ENCODE peak calls at places on chromosomes 13 and 19, in five cellular contexts. A is adipocyte, W is small intestine, L is WERI-Rb-1, V is lung. S is an unnamed sample.

GRCh38 chr19:47013041-47013517 is 6.6 kb upstream of the NPAS1 start:
- DNase-seq in L (peak; percentile 87), W (peak; percentile 71), V (peak; percentile 80), A (peak; percentile 87), S (peak; percentile 81)

GRCh38 chr19:11013771-11014170 is 52.9 kb downstream of the SMARCA4 start:
- DNase-seq in V (no peak), A (no peak), W (no peak), L (no peak), S (no peak)

GRCh38 chr13:29975287-29975686 is 124.9 kb upstream of the UBL3 start:
- DNase-seq in A (peak; percentile 3), L (no peak), V (no peak), W (no peak), S (no peak)

GRCh38 chr13:88701551-88701950 is 1030.4 kb downstream of the SLITRK5 start:
- DNase-seq in A (no peak), V (no peak), W (no peak), L (no peak), S (no peak)

GRCh38 chr19:9668544-9668943 is 6.4 kb downstream of the ZNF562 start:
- DNase-seq in L (no peak), W (no peak), V (no peak), A (no peak), S (no peak)

GRCh38 chr13:32910530-32910929 is 105.7 kb upstream of the KL start:
- DNase-seq in A (no peak), L (no peak), V (no peak), W (no peak), S (no peak)

GRCh38 chr19:13804830-13805683 is 9.8 kb downstream of the ZSWIM4 start:
- DNase-seq in L (no peak), A (no peak), W (no peak), V (no peak), S (no peak)

GRCh38 chr19:19259741-19260140 is 13.4 kb downstream of the TM6SF2 start:
- DNase-seq in V (no peak), L (peak; percentile 54), W (peak; percentile 80), A (no peak), S (peak; percentile 56)

GRCh38 chr19:1131718-1132552 is 28.1 kb downstream of the GPX4 start:
- DNase-seq in W (peak; percentile 91), L (no peak), V (peak; percentile 86), A (peak; percentile 93), S (peak; percentile 84)

GRCh38 chr19:35721374-35721773 is 3.6 kb downstream of the KMT2B start:
- DNase-seq in L (no peak), A (no peak), V (no peak), W (no peak), S (no peak)

GRCh38 chr13:23990443-23990842 is 93.1 kb upstream of the C1QTNF9B start:
- DNase-seq in W (peak; percentile 59), L (no peak), A (no peak), V (no peak), S (no peak)

GRCh38 chr19:1189419-1189818 is 15.4 kb upstream of the SBNO2 start:
- DNase-seq in L (no peak), W (no peak), A (no peak), V (no peak), S (no peak)

GRCh38 chr19:16355293-16356043 is 30.8 kb downstream of the KLF2 start:
- DNase-seq in L (no peak), W (no peak), A (no peak), V (no peak), S (no peak)

GRCh38 chr19:571127-571974 is 1.0 kb upstream of the BSG start:
- DNase-seq in W (peak; percentile 62), V (peak; percentile 60), A (peak; percentile 73), L (peak; percentile 85), S (no peak)

GRCh38 chr19:38057954-38058690 is 151.1 kb downstream of the SIPA1L3 start:
- DNase-seq in W (peak; percentile 65), A (no peak), L (peak; percentile 85), V (peak; percentile 83), S (no peak)

GRCh38 chr19:43618921-43619261 is 538 bp downstream of the ZNF428 start:
- DNase-seq in A (no peak), V (no peak), L (peak; percentile 72), W (no peak), S (peak; percentile 50)

GRCh38 chr13:79328510-79328909 is 77.5 kb downstream of the RBM26 start:
- DNase-seq in A (no peak), W (no peak), V (no peak), L (no peak), S (no peak)

GRCh38 chr13:77545626-77546412 is 10.3 kb downstream of the SCEL start:
- DNase-seq in V (no peak), A (no peak), L (no peak), W (no peak), S (no peak)

GRCh38 chr13:94933230-94933751 is 220.9 kb upstream of the SOX21 start:
- DNase-seq in V (no peak), W (no peak), A (no peak), L (peak; percentile 57), S (no peak)

GRCh38 chr19:2363419-2363818 is 3.4 kb downstream of the TMPRSS9 start:
- DNase-seq in W (no peak), L (no peak), A (no peak), V (no peak), S (no peak)

GRCh38 chr19:15317392-15318011 is 14.8 kb downstream of the BRD4 start:
- DNase-seq in W (no peak), L (no peak), A (no peak), V (no peak), S (no peak)

GRCh38 chr19:15313649-15314279 is 18.6 kb downstream of the BRD4 start:
- DNase-seq in L (no peak), W (no peak), V (no peak), A (no peak), S (no peak)

GRCh38 chr19:15318241-15318691 is 14.1 kb downstream of the BRD4 start:
- DNase-seq in A (peak; percentile 58), L (no peak), V (no peak), W (no peak), S (no peak)

GRCh38 chr19:15315101-15315500 is 17.2 kb downstream of the BRD4 start:
- DNase-seq in W (no peak), L (no peak), V (no peak), A (no peak), S (no peak)

DNA sequence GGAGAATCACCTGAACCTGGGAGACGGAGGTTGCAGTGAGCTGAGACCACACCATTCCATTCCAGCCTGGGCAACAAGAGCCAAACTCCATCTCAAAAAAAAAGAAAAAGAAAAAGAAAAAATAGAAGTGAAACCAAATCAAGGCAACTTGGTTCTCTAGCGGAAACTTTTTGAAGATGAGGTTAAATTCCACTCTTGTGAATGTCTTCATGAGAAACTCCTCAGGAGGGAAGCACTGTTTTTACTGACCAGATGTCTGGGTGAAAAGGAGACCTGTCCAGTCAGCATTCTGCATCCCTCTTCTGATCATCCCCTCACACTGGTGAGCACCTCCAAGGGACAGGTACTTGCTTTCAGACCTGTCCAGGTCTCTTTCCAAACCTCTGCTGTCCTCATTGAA is 15.8 kb downstream of the BRD4 start:
- DNase-seq in V (no peak), L (no peak), W (no peak), A (peak; percentile 68), S (no peak)
- H3K4me3 ChIP-seq in V (no peak overlapping the region), L (no peak overlapping the region), W (no peak overlapping the region), A (no peak overlapping the region), S (no peak overlapping the region)

GRCh38 chr19:56091751-56092546 is 29.1 kb downstream of the ZNF787 start:
- DNase-seq in V (no peak), L (peak; percentile 56), A (no peak), W (no peak), S (peak; percentile 38)

GRCh38 chr19:56092685-56093631 is 28.1 kb downstream of the ZNF787 start:
- DNase-seq in A (no peak), V (no peak), L (no peak), W (no peak), S (no peak)

GRCh38 chr19:56097306-56097705 is 23.8 kb downstream of the ZNF787 start:
- DNase-seq in A (no peak), V (no peak), L (no peak), W (no peak), S (no peak)

GRCh38 chr19:56096665-56097064 is 24.4 kb downstream of the ZNF787 start:
- DNase-seq in L (no peak), A (no peak), W (no peak), V (no peak), S (no peak)

DNA sequence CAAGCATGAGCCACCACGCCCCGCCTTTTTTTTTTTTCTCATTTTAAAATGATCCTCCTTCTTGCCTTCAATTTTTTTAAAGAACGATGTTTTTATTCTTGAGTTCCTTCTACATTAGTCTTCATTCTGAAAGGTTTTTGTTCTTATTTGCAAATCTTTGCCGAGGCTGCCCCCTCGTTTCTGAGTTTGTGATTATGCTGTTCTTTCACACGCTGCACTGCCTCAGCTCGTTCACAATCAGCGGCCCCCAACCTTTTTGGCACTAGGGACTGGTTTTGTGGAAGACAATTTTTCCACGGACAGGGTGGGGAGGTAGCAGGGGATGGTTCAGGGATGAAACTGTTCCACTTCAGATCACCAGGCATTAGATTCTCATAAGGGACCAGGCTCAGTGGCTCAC is 26.6 kb downstream of the ZNF787 start:
- DNase-seq in V (no peak), L (no peak), W (no peak), A (no peak), S (no peak)
- H3K36me3 ChIP-seq in V (peaks cover 28% of the 10 kb centered on the region), L (peaks cover 29% of the 10 kb centered on the region), W (peaks cover 4% of the 10 kb centered on the region), A (peaks cover 45% of the 10 kb centered on the region), S (peaks cover 77% of the 10 kb centered on the region)

GRCh38 chr19:52963229-52963760 is 614 bp upstream of the ZNF816 start:
- DNase-seq in A (peak; percentile 53), L (peak; percentile 48), V (no peak), W (no peak), S (no peak)
- H3K9me3 ChIP-seq in A (peaks cover 9% of the 10 kb centered on the region), L (peaks cover 12% of the 10 kb centered on the region), V (peaks cover 14% of the 10 kb centered on the region), W (no peaks in the 10 kb centered on the region), S (peaks cover 4% of the 10 kb centered on the region)

GRCh38 chr19:8451885-8452284 is 7.1 kb downstream of the HNRNPM start:
- DNase-seq in L (peak; percentile 48), A (peak; percentile 45), V (no peak), W (no peak), S (peak; percentile 64)
- H3K4me3 ChIP-seq in L (no peak overlapping the region), A (no peak overlapping the region), V (no peak overlapping the region), W (no peak overlapping the region), S (no peak overlapping the region)